ENCODE peak calls at places on chromosomes 6 and 20, in six cellular contexts. I is coronary artery; H is astrocyte of the spinal cord; M is CD4-positive, alpha-beta T cell; X is right lobe of liver; A is retinal pigment epithelial cell. S is an unnamed sample.

GRCh38 chr20:48788486-48789072 is 39.2 kb downstream of the PREX1 start:
- DNase-seq in X (no peak), H (no peak), M (no peak), I (no peak), A (no peak), S (no peak)

GRCh38 chr20:26167499-26167898 is 470.8 kb upstream of the ZNF337 start:
- DNase-seq in M (no peak), X (no peak), A (no peak), H (peak), I (no peak), S (no peak)

GRCh38 chr20:1696521-1697209 is 39.1 kb upstream of the SIRPG start:
- DNase-seq in H (no peak), A (no peak), X (no peak), M (no peak), I (no peak), S (no peak)

GRCh38 chr6:158793432-158793831 is 25.7 kb downstream of the EZR start:
- DNase-seq in I (no peak), H (peak), A (no peak), X (no peak), M (peak), S (no peak)

GRCh38 chr20:20713244-20713765 is 861 bp upstream of the RALGAPA2 start:
- DNase-seq in A (no peak), H (no peak), M (peak), X (no peak), I (no peak), S (no peak)

GRCh38 chr20:50710492-50711063 is 19.2 kb upstream of the RIPOR3 start:
- DNase-seq in A (no peak), M (no peak), I (no peak), H (no peak), X (no peak), S (no peak)

GRCh38 chr6:151063339-151063738 is 176.4 kb upstream of the AKAP12 start:
- DNase-seq in I (no peak), M (no peak), H (peak), X (no peak), A (no peak), S (no peak)

GRCh38 chr6:46990031-46990644 is 52.0 kb downstream of the ADGRF1 start:
- DNase-seq in I (no peak), H (no peak), M (no peak), A (no peak), X (no peak), S (no peak)

GRCh38 chr6:21753571-21754108 is 160.1 kb downstream of the SOX4 start:
- DNase-seq in M (no peak), A (peak), X (no peak), H (peak), I (no peak), S (no peak)

GRCh38 chr6:134626131-134626530 is 308.2 kb upstream of the SGK1 start:
- DNase-seq in A (no peak), H (peak), X (no peak), I (no peak), M (no peak), S (no peak)

GRCh38 chr6:142088858-142089216 is 43.9 kb upstream of the GJE1 start:
- DNase-seq in H (peak), I (no peak), A (peak), X (peak), M (no peak), S (no peak)

GRCh38 chr6:54118117-54118516 is 6.9 kb downstream of the MLIP start:
- DNase-seq in M (no peak), X (no peak), H (no peak), I (no peak), A (no peak), S (no peak)

GRCh38 chr6:25585225-25585624 is 66.8 kb upstream of the SCGN start:
- DNase-seq in H (no peak), M (no peak), X (no peak), A (no peak), I (no peak), S (no peak)

GRCh38 chr6:12909828-12910227 is 193.3 kb downstream of the PHACTR1 start:
- DNase-seq in H (no peak), I (no peak), X (no peak), M (no peak), A (no peak), S (no peak)

GRCh38 chr20:46964299-46965123 is 69.9 kb downstream of the EYA2 start:
- DNase-seq in H (no peak), M (no peak), X (no peak), I (no peak), A (no peak), S (no peak)

GRCh38 chr20:45742596-45742995 is 20.4 kb downstream of the SPINT4 start:
- DNase-seq in M (no peak), X (no peak), A (no peak), I (no peak), H (no peak), S (no peak)

GRCh38 chr20:15827628-15828027 is 745.6 kb downstream of the KIF16B start:
- DNase-seq in A (no peak), H (no peak), X (no peak), M (no peak), I (no peak), S (no peak)

GRCh38 chr6:157226761-157227160 is 96.6 kb downstream of the TMEM242 start:
- DNase-seq in H (no peak), I (peak), A (no peak), X (no peak), M (no peak), S (no peak)

GRCh38 chr6:157226026-157226639 is 97.2 kb downstream of the TMEM242 start:
- DNase-seq in A (no peak), I (peak), M (no peak), X (no peak), H (no peak), S (no peak)

GRCh38 chr6:157228421-157229218 is 94.7 kb downstream of the TMEM242 start:
- DNase-seq in I (no peak), A (no peak), X (no peak), M (no peak), H (no peak), S (no peak)

GRCh38 chr6:157229219-157229607 is 94.1 kb downstream of the TMEM242 start:
- DNase-seq in X (no peak), I (no peak), M (no peak), A (no peak), H (no peak), S (no peak)

DNA sequence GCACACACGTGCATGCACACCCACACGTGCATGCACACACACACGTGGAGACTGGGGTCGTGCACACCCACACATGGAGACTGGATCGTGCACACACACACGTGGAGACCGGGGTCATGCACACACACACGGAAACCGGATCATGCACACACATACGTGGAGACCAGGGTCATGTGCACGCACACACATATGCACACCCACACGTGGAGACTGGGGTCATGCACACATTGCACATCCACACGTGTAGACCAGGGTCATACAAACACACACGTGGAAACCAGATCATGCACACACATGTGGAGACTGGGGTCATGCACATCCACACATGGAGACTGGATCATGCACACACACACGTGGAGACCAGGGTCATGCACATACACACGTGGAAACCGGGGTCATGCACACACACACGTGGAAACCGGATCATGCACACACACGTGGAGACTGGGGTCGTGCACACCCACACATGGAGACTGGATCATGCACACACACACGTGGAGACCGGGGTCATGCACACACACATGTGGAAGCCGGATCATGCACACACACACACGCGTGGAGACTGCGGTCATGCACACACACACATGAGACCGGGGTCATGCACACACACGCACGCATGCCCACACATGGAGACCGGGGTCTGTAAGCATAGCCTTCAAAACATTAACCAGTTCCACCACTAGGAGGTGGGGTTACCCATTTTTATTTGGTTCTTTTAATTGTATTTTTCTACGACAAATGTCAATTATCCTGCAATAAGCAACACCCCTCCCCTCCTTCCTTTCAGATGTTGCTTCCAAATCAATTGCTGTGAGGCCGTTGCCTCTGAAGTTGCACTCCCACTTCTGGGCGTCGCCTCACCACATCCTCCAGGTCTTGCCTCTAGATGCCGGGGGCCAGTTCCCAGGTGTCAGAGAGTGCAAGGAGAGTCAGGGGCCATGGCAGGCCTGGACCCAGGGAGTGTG is 95.8 kb downstream of the TMEM242 start:
- DNase-seq in I (no peak), X (no peak), H (no peak), A (no peak), M (no peak), S (no peak)
- TF ChIP-seq CTCF in I (no peak), X (no peak), H (peak), A (peak), M (peak), S (peak)

GRCh38 chr6:52495859-52496396 is 75.8 kb downstream of the EFHC1 start:
- DNase-seq in M (no peak), I (no peak), A (no peak), H (no peak), X (no peak), S (no peak)
- TF ChIP-seq CTCF in M (no peak), I (no peak), A (no peak), H (no peak), X (no peak), S (no peak)

GRCh38 chr20:56424931-56425330 is 12.9 kb downstream of the CASS4 start:
- DNase-seq in A (no peak), H (no peak), M (no peak), I (no peak), X (no peak), S (no peak)

GRCh38 chr20:56420940-56421688 is 9.1 kb downstream of the CASS4 start:
- DNase-seq in A (no peak), M (no peak), I (no peak), X (no peak), H (no peak), S (no peak)

GRCh38 chr20:56422131-56422823 is 10.2 kb downstream of the CASS4 start:
- DNase-seq in A (peak), H (peak), M (no peak), X (no peak), I (no peak), S (no peak)

GRCh38 chr20:56420028-56420427 is 8.0 kb downstream of the CASS4 start:
- DNase-seq in I (no peak), H (no peak), A (no peak), X (no peak), M (no peak), S (no peak)

DNA sequence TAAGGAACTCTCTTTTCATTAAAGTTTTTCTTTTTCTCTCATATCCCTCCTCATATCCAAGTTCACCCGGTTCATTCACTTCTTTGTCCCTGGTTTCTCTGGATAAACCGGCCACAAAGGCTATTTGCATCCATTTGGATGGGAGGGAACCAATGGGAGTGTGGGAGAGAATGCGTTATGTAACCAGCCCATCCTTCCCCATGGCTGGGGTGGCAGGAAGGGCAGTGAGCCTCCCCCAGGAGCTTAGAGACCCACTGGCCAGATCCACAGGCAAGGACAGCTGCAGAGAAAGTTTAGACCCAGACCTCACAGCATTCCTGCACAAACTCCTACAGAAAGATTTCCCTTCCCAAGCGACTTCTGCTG is 10.7 kb downstream of the CASS4 start:
- DNase-seq in I (no peak), M (no peak), H (no peak), X (no peak), A (no peak), S (no peak)
- TF ChIP-seq CTCF in I (no peak), M (no peak), H (no peak), X (no peak), A (no peak), S (no peak)

DNA sequence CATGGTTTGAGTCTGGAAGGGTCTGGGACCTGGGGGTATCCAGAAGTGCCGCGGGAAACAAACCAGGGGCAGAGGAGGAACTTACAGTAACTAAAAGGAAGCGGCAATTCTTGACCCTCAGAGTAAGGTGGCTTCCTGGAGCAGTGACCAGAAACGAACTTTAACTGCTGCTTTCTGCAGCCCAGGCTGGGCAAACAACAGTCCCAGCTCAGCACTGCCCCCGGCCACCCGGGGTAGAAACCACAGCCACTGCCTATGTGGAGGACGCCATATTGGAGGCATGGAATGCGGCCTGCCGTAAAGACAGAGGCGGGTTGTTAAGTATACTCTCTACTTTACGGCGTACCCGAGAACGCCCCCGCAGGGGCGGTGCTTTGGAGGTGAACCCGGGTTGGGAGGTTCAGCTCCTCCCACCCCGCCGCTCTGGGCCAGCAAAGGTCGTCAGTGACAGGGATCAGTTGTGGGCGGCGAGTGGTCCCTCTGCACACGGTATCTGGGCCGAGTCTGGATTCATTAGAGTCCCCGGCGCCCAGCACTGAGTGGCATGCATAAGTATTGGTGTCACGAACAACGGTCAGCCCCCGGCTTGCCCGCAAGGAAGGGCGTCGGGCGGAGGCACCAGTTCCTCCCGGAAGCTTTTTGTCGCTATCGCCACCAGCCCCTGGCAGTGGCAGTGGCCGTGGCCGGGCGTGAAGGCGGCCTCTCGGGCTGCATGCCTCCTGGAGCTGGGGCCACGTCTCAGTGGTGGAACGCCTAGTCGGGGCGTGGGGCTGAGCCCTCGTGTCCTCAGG is at the start of gene PDSS2:
- DNase-seq in I (peak), M (peak), A (peak), H (peak), X (peak), S (peak)
- TF ChIP-seq CTCF in I (no peak), M (no peak), A (peak), H (peak), X (no peak), S (peak)

GRCh38 chr6:119343167-119343566 is 6.4 kb downstream of the MAN1A1 start:
- DNase-seq in A (no peak), I (no peak), X (no peak), H (no peak), M (no peak), S (no peak)
- TF ChIP-seq CTCF in A (no peak), I (no peak), X (no peak), H (no peak), M (no peak), S (no peak)

GRCh38 chr6:32168350-32168749 is 4.0 kb downstream of the EGFL8 start:
- DNase-seq in I (no peak), H (no peak), M (no peak), A (no peak), X (no peak), S (no peak)

GRCh38 chr6:32167154-32167760 is 2.9 kb downstream of the EGFL8 start:
- DNase-seq in H (no peak), A (no peak), M (no peak), I (peak), X (no peak), S (no peak)

GRCh38 chr6:32164295-32164694 is at the start of gene EGFL8:
- DNase-seq in X (no peak), H (no peak), A (no peak), I (no peak), M (no peak), S (peak)

GRCh38 chr6:32167761-32168262 is 3.4 kb downstream of the EGFL8 start:
- DNase-seq in X (no peak), H (no peak), I (no peak), M (no peak), A (no peak), S (no peak)

GRCh38 chr6:32166411-32167061 is 2.1 kb downstream of the EGFL8 start:
- DNase-seq in M (no peak), A (no peak), I (peak), H (no peak), X (no peak), S (no peak)
- TF ChIP-seq CTCF in M (no peak), A (peak), I (no peak), H (no peak), X (no peak), S (no peak)

GRCh38 chr6:56693246-56693607 is 50.5 kb upstream of the DST start:
- DNase-seq in A (no peak), I (no peak), H (peak), X (peak), M (no peak), S (no peak)

GRCh38 chr6:56695702-56696101 is 53.0 kb upstream of the DST start:
- DNase-seq in H (no peak), A (no peak), X (no peak), M (no peak), I (no peak), S (no peak)

GRCh38 chr6:56693988-56694387 is 51.3 kb upstream of the DST start:
- DNase-seq in I (no peak), H (no peak), X (no peak), M (no peak), A (no peak), S (no peak)

GRCh38 chr6:56699066-56699654 is 56.5 kb upstream of the DST start:
- DNase-seq in I (no peak), M (no peak), A (no peak), X (no peak), H (peak), S (no peak)
- TF ChIP-seq CTCF in I (no peak), M (peak), A (peak), X (peak), H (peak), S (peak)

DNA sequence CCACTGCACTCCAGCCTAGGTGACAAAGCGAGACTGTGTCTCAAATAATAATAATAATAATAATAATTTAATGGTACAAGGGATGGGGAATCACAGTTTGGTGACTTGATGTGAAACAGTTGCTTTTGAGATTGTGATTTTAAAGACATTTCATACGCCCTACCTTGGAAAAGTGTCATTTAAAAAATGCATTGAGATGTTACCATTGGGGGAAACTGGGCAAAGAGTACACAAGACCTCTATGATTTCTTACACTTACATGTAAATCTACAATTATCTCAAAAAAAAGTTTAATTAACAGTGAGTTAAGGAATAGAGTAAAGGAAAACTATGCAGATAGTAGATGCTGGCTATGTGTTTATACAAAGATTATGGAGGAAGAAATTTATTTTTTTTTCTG is 22.3 kb downstream of the ADTRP start:
- DNase-seq in M (no peak), A (no peak), I (no peak), X (no peak), H (no peak), S (no peak)
- TF ChIP-seq CTCF in M (no peak), A (no peak), I (no peak), X (no peak), H (no peak), S (no peak)

DNA sequence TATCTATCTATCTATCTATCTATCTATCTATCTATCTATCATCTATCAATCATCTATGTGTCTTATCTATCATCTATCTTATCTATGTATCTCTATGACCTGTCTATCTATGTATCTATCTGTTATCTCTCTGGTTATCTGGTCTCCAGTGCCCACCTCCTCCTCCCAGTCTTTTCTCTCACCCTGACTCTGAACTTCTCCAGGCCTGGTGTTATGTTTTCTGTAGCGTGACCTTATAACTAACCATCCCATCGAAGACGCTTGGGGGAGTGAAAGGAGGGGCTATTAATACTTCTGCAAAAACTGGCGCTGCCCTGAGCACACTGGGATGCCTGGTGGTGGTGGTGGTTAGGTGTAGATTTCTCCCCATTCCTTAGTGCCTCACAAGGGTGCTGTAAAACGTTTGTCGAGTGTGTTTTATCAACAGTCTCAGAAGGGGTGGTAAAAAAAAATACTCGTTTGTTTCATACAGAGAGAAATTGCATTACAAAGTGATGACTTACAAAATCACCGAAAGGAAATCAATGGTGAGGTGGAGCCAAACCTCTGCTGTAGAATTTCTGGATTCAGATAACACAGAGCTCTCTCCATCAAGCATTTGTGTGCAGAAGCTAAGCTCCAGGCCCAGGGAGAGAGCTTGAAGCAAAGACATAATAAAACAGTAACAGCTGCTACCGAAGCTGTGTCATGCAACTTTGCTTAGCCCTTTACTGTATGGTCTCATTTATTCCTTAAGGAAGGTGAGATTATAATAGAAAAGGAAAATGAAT is 156.1 kb downstream of the BCAS1 start:
- DNase-seq in I (peak), X (no peak), M (no peak), H (peak), A (no peak), S (no peak)
- TF ChIP-seq CTCF in I (no peak), X (no peak), M (no peak), H (no peak), A (no peak), S (no peak)

GRCh38 chr6:11855743-11856142 is 77.1 kb upstream of the ADTRP start:
- DNase-seq in H (no peak), X (no peak), I (no peak), A (no peak), M (no peak), S (no peak)
- TF ChIP-seq CTCF in H (no peak), X (no peak), I (no peak), A (no peak), M (no peak), S (no peak)